ENCODE peak calls at places on chromosomes 12 and 14, in nine cellular contexts. K, S, P, D, V, O, L, Z and M are unnamed samples.

GRCh38 chr14:98185036-98185435 is 1087.0 kb downstream of the BCL11B start:
- DNase-seq in V (no peak), O (no peak), P (peak), L (no peak), K (no peak), S (no peak), Z (no peak), D (no peak), M (no peak)

GRCh38 chr12:58728397-58728796 is 191.9 kb downstream of the LRIG3 start:
- DNase-seq in S (no peak), P (no peak), K (no peak), O (peak), D (no peak), L (no peak), Z (no peak), V (no peak), M (no peak)

GRCh38 chr14:52052289-52052943 is 16.4 kb downstream of the NID2 start:
- DNase-seq in O (peak), Z (no peak), K (no peak), V (no peak), D (no peak), L (no peak), S (no peak), P (no peak), M (no peak)

GRCh38 chr12:111819191-111820158 is 22.6 kb upstream of the MAPKAPK5 start:
- DNase-seq in P (no peak), L (no peak), Z (no peak), K (no peak), O (no peak), S (no peak), V (no peak), D (no peak), M (no peak)

GRCh38 chr12:55653031-55653430 is 16.3 kb downstream of the OR10P1 start:
- DNase-seq in K (no peak), L (no peak), Z (no peak), D (no peak), V (no peak), O (no peak), P (no peak), S (no peak), M (peak)

GRCh38 chr12:106898001-106898966 is 57.4 kb upstream of the TMEM263 start:
- DNase-seq in D (no peak), L (no peak), P (no peak), S (no peak), Z (no peak), K (no peak), V (no peak), O (no peak), M (no peak)

GRCh38 chr14:104294983-104295680 is 156.7 kb downstream of the KIF26A start:
- DNase-seq in V (no peak), K (peak), P (no peak), Z (no peak), S (no peak), O (no peak), D (peak), L (peak), M (peak)

GRCh38 chr14:103483600-103483999 is 39.0 kb downstream of the CKB start:
- DNase-seq in K (no peak), O (peak), P (no peak), Z (peak), S (no peak), V (no peak), D (no peak), L (no peak), M (peak)

GRCh38 chr14:73125169-73125588 is 11.1 kb upstream of the PSEN1 start:
- DNase-seq in V (no peak), S (no peak), K (no peak), P (no peak), Z (no peak), O (no peak), D (no peak), L (no peak), M (peak)

GRCh38 chr14:35534130-35534883 is at the start of gene INSM2:
- DNase-seq in L (no peak), S (no peak), Z (no peak), D (no peak), K (no peak), V (no peak), O (peak), P (no peak), M (no peak)

GRCh38 chr12:76024942-76025600 is 6.5 kb downstream of the PHLDA1 start:
- DNase-seq in D (no peak), V (no peak), K (no peak), Z (no peak), S (no peak), L (no peak), O (peak), P (no peak), M (no peak)

GRCh38 chr14:101889898-101890297 is 74.5 kb upstream of the DYNC1H1 start:
- DNase-seq in L (no peak), Z (no peak), V (no peak), K (no peak), O (no peak), D (no peak), P (peak), S (no peak), M (peak)

GRCh38 chr12:113049976-113050742 is 6.4 kb upstream of the DTX1 start:
- DNase-seq in O (no peak), L (no peak), S (no peak), P (no peak), V (no peak), D (no peak), K (no peak), Z (no peak), M (peak)

GRCh38 chr12:23536293-23536692 is 413.2 kb downstream of the SOX5 start:
- DNase-seq in L (no peak), O (no peak), P (no peak), D (no peak), S (no peak), V (no peak), K (no peak), Z (no peak), M (no peak)

GRCh38 chr12:105235299-105235746 is 651 bp downstream of the APPL2 start:
- DNase-seq in K (no peak), V (no peak), Z (no peak), P (peak), O (peak), D (no peak), L (no peak), S (no peak), M (peak)

GRCh38 chr14:102210421-102211042 is 70.8 kb downstream of the WDR20 start:
- DNase-seq in Z (no peak), O (no peak), P (no peak), S (no peak), V (no peak), L (no peak), K (no peak), D (peak), M (peak)

GRCh38 chr14:104444159-104445030 is 135.2 kb upstream of the C14orf180 start:
- DNase-seq in L (no peak), P (no peak), V (peak), Z (no peak), O (no peak), D (peak), K (no peak), S (no peak), M (peak)

GRCh38 chr14:55965851-55966250 is 152.4 kb upstream of the PELI2 start:
- DNase-seq in S (no peak), D (no peak), O (no peak), L (no peak), V (no peak), P (no peak), K (no peak), Z (no peak), M (no peak)

GRCh38 chr12:8697120-8697475 is 693 bp upstream of the RIMKLB start:
- DNase-seq in P (no peak), S (no peak), Z (peak), D (no peak), O (peak), V (no peak), K (no peak), L (no peak), M (no peak)

GRCh38 chr12:113678222-113678621 is 206.6 kb upstream of the LHX5 start:
- DNase-seq in D (no peak), V (no peak), L (no peak), S (no peak), P (no peak), K (no peak), Z (no peak), O (no peak), M (no peak)

GRCh38 chr12:95200128-95200973 is 16.9 kb downstream of the FGD6 start:
- DNase-seq in S (no peak), L (no peak), O (no peak), P (no peak), K (no peak), D (no peak), Z (no peak), V (no peak), M (no peak)

GRCh38 chr14:31465113-31465512 is 7.8 kb upstream of the DTD2 start:
- DNase-seq in P (no peak), K (no peak), L (no peak), O (peak), D (no peak), S (no peak), Z (no peak), V (no peak), M (no peak)

GRCh38 chr12:24649634-24650033 is 299.3 kb downstream of the BCAT1 start:
- DNase-seq in L (no peak), P (no peak), D (no peak), S (no peak), V (no peak), Z (no peak), O (no peak), K (no peak), M (no peak)

GRCh38 chr14:55572578-55572977 is 7.4 kb upstream of the KTN1 start:
- DNase-seq in P (no peak), L (no peak), D (no peak), V (no peak), O (no peak), K (no peak), S (no peak), Z (no peak), M (no peak)

GRCh38 chr12:67804168-67804567 is 155.6 kb downstream of the DYRK2 start:
- DNase-seq in D (no peak), K (no peak), Z (no peak), P (peak), O (no peak), S (no peak), L (no peak), V (no peak), M (no peak)

GRCh38 chr12:39966738-39967137 is 139.1 kb downstream of the SLC2A13 start:
- DNase-seq in Z (no peak), K (no peak), P (no peak), D (no peak), L (no peak), S (no peak), O (no peak), V (no peak), M (no peak)

GRCh38 chr12:54700301-54700700 is 52.1 kb upstream of the DCD start:
- DNase-seq in K (no peak), Z (no peak), S (no peak), D (no peak), V (no peak), P (no peak), O (no peak), L (no peak), M (no peak)

GRCh38 chr14:31159682-31160296 is 47.8 kb downstream of the HECTD1 start:
- DNase-seq in P (no peak), O (peak), Z (peak), D (peak), V (no peak), L (no peak), K (no peak), S (no peak), M (no peak)

GRCh38 chr12:96143827-96144226 is 50.3 kb upstream of the ELK3 start:
- DNase-seq in K (no peak), V (no peak), O (no peak), L (no peak), P (no peak), Z (no peak), D (no peak), S (no peak), M (no peak)

GRCh38 chr12:120350576-120351350 is 18.2 kb downstream of the MSI1 start:
- DNase-seq in O (no peak), Z (peak), L (peak), P (no peak), D (peak), K (no peak), V (no peak), S (no peak), M (no peak)

GRCh38 chr12:112418596-112419268 is at the start of gene PTPN11:
- DNase-seq in K (peak), O (peak), S (peak), L (peak), V (no peak), Z (peak), D (peak), P (peak), M (peak)

GRCh38 chr12:3119192-3119744 is 42.1 kb downstream of the TSPAN9 start:
- DNase-seq in L (no peak), O (no peak), D (no peak), Z (no peak), S (no peak), V (no peak), K (no peak), P (peak), M (no peak)

GRCh38 chr12:3119745-3120660 is 42.8 kb downstream of the TSPAN9 start:
- DNase-seq in V (no peak), K (no peak), L (peak), S (no peak), D (peak), O (peak), P (no peak), Z (peak), M (no peak)

GRCh38 chr12:3117144-3117581 is 40.0 kb downstream of the TSPAN9 start:
- DNase-seq in Z (no peak), V (no peak), D (no peak), S (no peak), L (no peak), K (no peak), P (no peak), O (peak), M (no peak)

GRCh38 chr12:3116106-3116898 is 39.1 kb downstream of the TSPAN9 start:
- DNase-seq in Z (no peak), V (no peak), K (no peak), P (no peak), D (no peak), O (peak), S (no peak), L (no peak), M (no peak)

GRCh38 chr12:3117628-3118027 is 40.4 kb downstream of the TSPAN9 start:
- DNase-seq in S (no peak), Z (no peak), O (peak), V (no peak), D (no peak), P (no peak), L (no peak), K (no peak), M (no peak)
- H3K27ac ChIP-seq in S (peak), Z (no peak), O (peak), V (peak), D (no peak), P (no peak), L (peak), K (no peak), M (no peak)

DNA sequence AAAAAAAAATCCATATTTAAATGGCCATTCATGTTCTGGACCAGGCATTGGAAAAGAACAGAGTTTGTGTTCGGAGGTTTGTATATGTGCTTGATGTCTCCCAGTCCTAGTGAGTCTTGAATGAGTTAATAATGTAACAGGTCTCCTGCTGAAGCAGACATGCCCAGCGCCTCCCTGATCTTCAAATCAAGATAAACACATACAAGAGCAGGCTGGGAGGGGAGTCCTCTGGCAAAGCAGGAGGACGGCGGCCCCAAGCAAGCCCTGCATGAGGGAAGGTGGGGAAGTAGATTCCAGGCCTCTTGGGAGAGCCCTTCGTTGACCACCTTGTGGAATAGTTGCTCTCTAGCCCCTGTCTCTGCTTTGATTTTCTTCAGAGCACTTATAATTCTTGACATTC is 156.3 kb downstream of the ZFP36L1 start:
- DNase-seq in V (peak), Z (no peak), K (no peak), D (peak), S (no peak), L (no peak), O (no peak), P (no peak), M (peak)
- H3K27ac ChIP-seq in V (peak), Z (no peak), K (no peak), D (no peak), S (peak), L (peak), O (no peak), P (no peak), M (no peak)

DNA sequence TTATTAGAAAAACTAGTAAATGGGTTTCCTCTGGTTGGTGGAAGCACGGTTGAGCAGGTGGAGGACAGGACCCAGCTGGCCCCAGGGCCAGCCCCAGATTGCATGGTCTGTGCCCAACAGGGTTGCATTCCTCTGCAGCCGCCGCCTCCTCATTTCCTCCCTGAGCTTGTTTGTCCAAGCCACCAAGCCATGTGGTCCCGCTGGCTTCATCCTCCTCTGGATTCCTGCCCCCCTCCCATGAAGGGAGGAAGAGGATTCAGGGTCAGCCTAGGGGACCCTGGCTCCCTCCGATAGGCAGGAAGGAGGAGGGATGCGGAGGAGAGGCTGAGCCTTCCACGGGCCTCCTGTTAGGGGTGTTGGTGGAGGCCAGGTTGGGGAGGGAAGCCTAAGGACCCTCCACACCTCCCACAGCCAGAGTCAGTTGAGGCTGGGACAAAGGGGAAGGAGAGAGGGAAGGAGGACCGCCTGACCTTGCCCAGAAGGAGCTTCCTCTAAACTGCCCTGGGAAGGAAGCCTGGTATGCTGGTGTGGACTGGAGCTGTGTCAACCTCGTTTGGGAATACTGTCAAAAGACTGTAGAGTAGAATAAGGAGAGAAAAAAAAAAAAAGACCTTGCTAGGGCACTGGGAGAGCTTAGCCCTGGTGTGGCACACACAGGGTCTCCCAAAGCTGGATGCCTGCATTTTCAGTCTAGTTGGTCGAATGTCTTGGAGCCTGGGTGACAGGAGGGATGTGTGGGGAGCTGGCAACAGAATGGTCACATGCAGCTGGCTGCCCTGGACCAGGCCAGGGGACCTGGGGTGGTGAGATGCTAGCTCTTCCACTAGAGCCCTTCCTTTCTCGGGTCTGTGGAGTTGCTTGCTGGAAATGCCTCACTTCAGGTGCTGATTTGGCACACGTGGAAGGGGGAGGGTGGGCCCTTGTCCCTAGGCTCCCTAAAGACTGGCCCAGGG is 42.4 kb downstream of the PLEKHG3 start:
- DNase-seq in L (no peak), K (no peak), V (no peak), D (no peak), O (peak), P (no peak), S (no peak), Z (no peak), M (no peak)
- H3K27ac ChIP-seq in L (no peak), K (no peak), V (no peak), D (peak), O (no peak), P (no peak), S (peak), Z (no peak), M (no peak)

GRCh38 chr12:19547258-19547657 is 108.0 kb downstream of the AEBP2 start:
- DNase-seq in S (no peak), O (peak), L (no peak), P (no peak), Z (no peak), D (no peak), V (no peak), K (no peak), M (no peak)
- H3K27ac ChIP-seq in S (peak), O (peak), L (peak), P (no peak), Z (peak), D (peak), V (peak), K (no peak), M (no peak)

DNA sequence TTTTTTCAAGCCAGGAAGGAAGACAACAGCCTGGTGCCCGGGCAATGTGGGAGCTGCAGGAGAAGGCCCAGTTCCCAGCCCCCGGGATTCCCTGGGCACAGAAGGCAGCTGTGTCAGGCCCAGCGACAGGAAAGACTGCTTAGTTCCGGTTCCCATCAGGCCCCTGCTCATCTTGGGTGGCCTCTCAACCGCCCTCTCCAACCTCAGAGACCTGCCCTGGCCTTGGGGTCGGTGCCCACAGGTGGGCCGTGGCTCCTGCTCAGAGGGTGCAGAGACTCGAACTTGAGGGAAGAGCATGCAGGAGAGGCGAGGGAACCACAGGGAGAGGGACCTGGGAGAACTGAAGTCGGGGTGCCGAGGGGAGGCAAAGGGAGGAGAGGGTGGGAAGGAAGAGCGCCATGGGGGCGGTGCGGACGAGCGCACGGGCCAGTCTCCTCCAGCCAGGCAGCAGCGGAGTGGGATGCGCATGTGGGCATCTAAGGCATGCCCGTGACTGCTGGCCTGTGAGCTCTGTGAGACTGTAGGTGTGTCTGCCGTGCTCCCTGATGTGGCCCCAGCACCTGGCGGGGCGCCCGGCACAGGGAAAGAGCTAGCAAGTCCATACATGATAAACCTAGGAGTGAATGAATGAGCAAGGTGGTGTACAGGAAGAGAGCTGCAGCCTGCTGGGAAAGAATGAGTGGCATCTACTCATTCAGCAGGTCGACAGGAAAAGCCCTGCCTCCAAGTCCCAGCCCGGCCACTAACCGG is 42.7 kb downstream of the SSH1 start:
- DNase-seq in P (no peak), Z (no peak), O (no peak), V (no peak), D (peak), S (no peak), K (no peak), L (no peak), M (no peak)
- H3K27ac ChIP-seq in P (no peak), Z (no peak), O (peak), V (peak), D (peak), S (peak), K (no peak), L (peak), M (no peak)

GRCh38 chr14:93889739-93890138 is 37.4 kb upstream of the FAM181A start:
- DNase-seq in K (no peak), D (peak), P (no peak), V (no peak), L (no peak), S (no peak), Z (no peak), O (no peak), M (no peak)
- H3K27ac ChIP-seq in K (no peak), D (no peak), P (no peak), V (no peak), L (no peak), S (no peak), Z (no peak), O (no peak), M (no peak)

GRCh38 chr14:79415726-79416125 is 795.6 kb downstream of the DIO2 start:
- DNase-seq in Z (no peak), O (peak), S (no peak), V (no peak), L (no peak), D (no peak), K (no peak), P (no peak), M (no peak)
- H3K27ac ChIP-seq in Z (no peak), O (no peak), S (no peak), V (no peak), L (no peak), D (no peak), K (no peak), P (no peak), M (no peak)